ENCODE peak calls at places on chromosomes 12 and 14, in eight cellular contexts. A is pons; U is naive B cell; R is lower lobe of right lung; C is NCI-H1436; M is NCI-H82; E is left lung; P is activated CD4-positive, alpha-beta T cell treated with anti-CD3 and anti-CD28 coated beads for 36 hours. X is an unnamed sample.

GRCh38 chr12:24728366-24728765 is 220.5 kb downstream of the BCAT1 start:
- DNase-seq in A (peak), U (peak), C (peak), M (peak), R (no peak), P (no peak), E (no peak), X (no peak)

GRCh38 chr14:95409472-95410307 is 90.0 kb upstream of the CLMN start:
- DNase-seq in A (peak), U (no peak), C (no peak), M (no peak), E (no peak), R (no peak), P (no peak), X (no peak)

GRCh38 chr12:49552014-49552413 is 13.2 kb downstream of the KCNH3 start:
- DNase-seq in R (no peak), P (no peak), U (no peak), A (no peak), C (no peak), M (peak), E (no peak), X (no peak)

GRCh38 chr14:32473476-32473875 is 144.4 kb downstream of the AKAP6 start:
- DNase-seq in A (peak), C (no peak), E (peak), M (no peak), R (no peak), U (no peak), P (no peak), X (peak)

GRCh38 chr14:74956280-74957072 is 1.1 kb upstream of the PGF start:
- DNase-seq in U (no peak), R (no peak), A (no peak), C (no peak), E (no peak), M (no peak), P (no peak), X (peak)

GRCh38 chr12:27276275-27276674 is 32.2 kb downstream of the STK38L start:
- DNase-seq in A (no peak), E (no peak), C (no peak), U (no peak), P (no peak), R (no peak), M (no peak), X (no peak)

GRCh38 chr12:10722905-10723866 is at the start of gene YBX3:
- DNase-seq in C (no peak), P (peak), M (peak), E (peak), U (peak), R (peak), A (peak), X (peak)

GRCh38 chr12:62629971-62630739 is 163.5 kb downstream of the MON2 start:
- DNase-seq in C (peak), A (no peak), M (no peak), R (no peak), P (no peak), U (no peak), E (no peak), X (no peak)

GRCh38 chr14:59631237-59631636 is 54.6 kb upstream of the CCDC175 start:
- DNase-seq in P (peak), A (peak), R (no peak), U (no peak), C (peak), M (peak), E (no peak), X (no peak)

GRCh38 chr14:64755661-64756265 is 51.5 kb downstream of the PLEKHG3 start:
- DNase-seq in E (no peak), U (no peak), M (no peak), R (no peak), A (no peak), C (no peak), P (peak), X (peak)

GRCh38 chr12:53048780-53049401 is 974 bp upstream of the TNS2 start:
- DNase-seq in U (no peak), E (no peak), P (peak), C (no peak), A (peak), R (no peak), M (no peak), X (peak)

X was measured in RWPE2.